ENCODE peak calls at places on chromosomes 16 and 17, in five cellular contexts. P is PC-3; J is pancreas; I is Right ventricle myocardium superior; G is activated CD8-positive, alpha-beta memory T cell treated with anti-CD3 and anti-CD28 coated beads, Interleukin-2, amount 10 ng/mL, durations not matched to agents 7 days and 5 days. Q is an unnamed sample.

GRCh38 chr17:41264599-41264998 is 579 bp upstream of the KRTAP9-6 start:
- ATAC-seq in G (no peak), I (no peak), P (no peak), J (no peak), Q (no peak)

GRCh38 chr16:84007946-84008345 is 34.6 kb downstream of the SLC38A8 start:
- ATAC-seq in I (peak; percentile 36), G (no peak), J (peak; percentile 40), P (no peak), Q (no peak)

GRCh38 chr17:77821114-77821513 is 137.4 kb upstream of the TNRC6C start:
- ATAC-seq in P (peak; percentile 53), J (no peak), G (no peak), I (peak; percentile 65), Q (no peak)

GRCh38 chr16:50234771-50235556 is 31.4 kb upstream of the ADCY7 start:
- ATAC-seq in J (no peak), I (no peak), G (no peak), P (peak; percentile 49), Q (no peak)

GRCh38 chr17:57744195-57745170 is 616 bp downstream of the CCDC182 start:
- ATAC-seq in G (no peak), P (no peak), I (no peak), J (no peak), Q (no peak)

GRCh38 chr17:8345951-8346665 is 6.5 kb downstream of the ODF4 start:
- ATAC-seq in J (no peak), I (no peak), P (no peak), G (no peak), Q (peak; percentile 90)

GRCh38 chr17:81513669-81514484 is 1.3 kb upstream of the ACTG1 start:
- ATAC-seq in P (peak; percentile 16), J (peak; percentile 39), G (peak; percentile 4), I (peak; percentile 26), Q (peak; percentile 2)

GRCh38 chr17:418421-418751 is 65.8 kb upstream of the RPH3AL start:
- ATAC-seq in I (no peak), G (peak; percentile 68), J (no peak), P (no peak), Q (no peak)

GRCh38 chr17:29838961-29839360 is 91.1 kb downstream of the SSH2 start:
- ATAC-seq in J (no peak), G (no peak), I (no peak), P (no peak), Q (peak; percentile 19)

GRCh38 chr16:69179255-69180010 is 7.5 kb upstream of the SNTB2 start:
- ATAC-seq in J (peak; percentile 94), G (no peak), I (peak; percentile 89), P (peak; percentile 56), Q (peak; percentile 70)

GRCh38 chr16:28521436-28521835 is 14.8 kb upstream of the IL27 start:
- ATAC-seq in I (no peak), G (no peak), P (no peak), J (no peak), Q (no peak)

GRCh38 chr16:82005491-82005830 is 5.8 kb downstream of the SDR42E1 start:
- ATAC-seq in J (no peak), P (no peak), G (no peak), I (no peak), Q (no peak)

GRCh38 chr17:17896746-17897145 is 60.0 kb upstream of the SREBF1 start:
- ATAC-seq in I (no peak), P (no peak), J (no peak), G (no peak), Q (no peak)

GRCh38 chr16:3716831-3717234 is 491 bp downstream of the TRAP1 start:
- ATAC-seq in P (peak; percentile 53), I (peak; percentile 2), G (peak; percentile 35), J (peak; percentile 52), Q (peak; percentile 45)

GRCh38 chr17:57999496-58000017 is 7.5 kb downstream of the SRSF1 start:
- ATAC-seq in P (peak; percentile 58), G (peak; percentile 78), J (peak; percentile 87), I (peak; percentile 75), Q (peak; percentile 76)

GRCh38 chr16:50548659-50549560 is 714 bp downstream of the NKD1 start:
- ATAC-seq in P (peak; percentile 54), J (peak; percentile 35), I (peak; percentile 32), G (peak; percentile 46), Q (peak; percentile 37)

GRCh38 chr16:8798174-8798527 is 512 bp downstream of the PMM2 start:
- ATAC-seq in I (no peak), G (peak; percentile 14), J (peak; percentile 9), P (peak; percentile 4), Q (peak; percentile 48)

GRCh38 chr17:8496081-8496480 is 60.4 kb downstream of the NDEL1 start:
- ATAC-seq in G (no peak), I (no peak), P (no peak), J (no peak), Q (no peak)

GRCh38 chr17:42547001-42547461 is 5.7 kb upstream of the HSD17B1 start:
- ATAC-seq in P (no peak), G (no peak), I (peak; percentile 3), J (no peak), Q (peak; percentile 28)

GRCh38 chr16:78740269-78740668 is 640.8 kb downstream of the WWOX start:
- ATAC-seq in I (no peak), J (no peak), G (no peak), P (no peak), Q (no peak)

GRCh38 chr16:8859913-8860881 is 8.6 kb downstream of the CARHSP1 start:
- ATAC-seq in I (peak; percentile 51), P (no peak), J (peak; percentile 2), G (no peak), Q (no peak)

GRCh38 chr17:57091186-57091618 is 6.2 kb downstream of the AKAP1 start:
- ATAC-seq in P (no peak), J (peak; percentile 31), I (peak; percentile 89), G (no peak), Q (peak; percentile 4)

GRCh38 chr17:3528604-3529511 is 28.8 kb downstream of the TRPV3 start:
- ATAC-seq in G (no peak), I (no peak), P (no peak), J (no peak), Q (peak; percentile 51)

GRCh38 chr16:78669994-78670393 is 570.5 kb downstream of the WWOX start:
- ATAC-seq in J (no peak), G (no peak), P (no peak), I (peak; percentile 59), Q (no peak)

GRCh38 chr17:1078831-1079561 is 82.1 kb downstream of the TIMM22 start:
- ATAC-seq in G (no peak), J (no peak), P (no peak), I (peak; percentile 72), Q (no peak)

GRCh38 chr17:72579990-72580320 is 459.1 kb downstream of the SOX9 start:
- ATAC-seq in J (no peak), G (no peak), I (no peak), P (no peak), Q (no peak)

GRCh38 chr17:46841561-46842379 is 9.6 kb upstream of the WNT9B start:
- ATAC-seq in G (peak; percentile 20), I (peak; percentile 65), J (peak; percentile 86), P (peak; percentile 81), Q (peak; percentile 71)